ENCODE peak calls at places on chromosomes 1 and 21, in seven cellular contexts. M is activated CD4-positive, CD25-positive, alpha-beta regulatory T cell; H is ACHN; O is NCI-H524; N is hepatocyte; C is GM18507; I is activated naive CD4-positive, alpha-beta T cell treated with anti-CD3 and anti-CD28 coated beads, Interleukin-2, amount 50 U/mL, for 16 hours. E is an unnamed sample.
A peak's percentile ranks its signal among the peaks of the same experiment; 100 is the strongest.

GRCh38 chr1:100474838-100475237 is 63.1 kb upstream of the GPR88 start:
- DNase-seq in M (no peak), H (no peak), O (no peak), N (no peak), C (no peak), I (no peak), E (no peak)

GRCh38 chr21:35593000-35593502 is 467.3 kb downstream of the SETD4 start:
- DNase-seq in M (no peak), H (no peak), O (no peak), N (no peak), C (no peak), I (no peak), E (no peak)

GRCh38 chr1:194975913-194976312 is 1632.3 kb downstream of the KCNT2 start:
- DNase-seq in M (no peak), H (peak; percentile 5), O (no peak), N (no peak), C (no peak), I (no peak), E (no peak)

GRCh38 chr1:224626042-224626441 is 9.9 kb downstream of the CNIH3 start:
- DNase-seq in M (no peak), H (no peak), O (no peak), N (no peak), C (no peak), I (no peak), E (no peak)

GRCh38 chr1:200131551-200132125 is 104.1 kb downstream of the NR5A2 start:
- DNase-seq in M (no peak), H (no peak), O (no peak), N (peak; percentile 58), C (no peak), I (no peak), E (no peak)

GRCh38 chr21:44925027-44925755 is 4.5 kb upstream of the ITGB2 start:
- DNase-seq in M (no peak), H (no peak), O (no peak), N (no peak), C (no peak), I (peak; percentile 21), E (no peak)

GRCh38 chr1:177286396-177286795 is 115.6 kb downstream of the BRINP2 start:
- DNase-seq in M (no peak), H (no peak), O (no peak), N (no peak), C (no peak), I (no peak), E (no peak)

GRCh38 chr1:203553501-203553900 is 59.5 kb downstream of the OPTC start:
- DNase-seq in M (no peak), H (no peak), O (no peak), N (no peak), C (no peak), I (no peak), E (no peak)

GRCh38 chr1:57281324-57281723 is 142.5 kb downstream of the DAB1 start:
- DNase-seq in M (no peak), H (no peak), O (no peak), N (peak; percentile 44), C (no peak), I (no peak), E (no peak)

GRCh38 chr1:214285622-214286440 is 4.9 kb downstream of the SMYD2 start:
- DNase-seq in M (no peak), H (no peak), O (no peak), N (no peak), C (no peak), I (no peak), E (no peak)

GRCh38 chr1:18953656-18954259 is 2.7 kb downstream of the IFFO2 start:
- DNase-seq in M (no peak), H (no peak), O (no peak), N (no peak), C (no peak), I (no peak), E (no peak)

GRCh38 chr1:112727716-112728115 is 12.6 kb upstream of the PPM1J start:
- DNase-seq in M (no peak), H (no peak), O (no peak), N (no peak), C (no peak), I (no peak), E (no peak)

GRCh38 chr1:209723761-209724693 is 19.4 kb downstream of the HSD11B1 start:
- DNase-seq in M (no peak), H (no peak), O (no peak), N (no peak), C (no peak), I (peak; percentile 50), E (no peak)

GRCh38 chr1:70458120-70458519 is 47.1 kb downstream of the CTH start:
- DNase-seq in M (no peak), H (no peak), O (no peak), N (no peak), C (no peak), I (no peak), E (no peak)

GRCh38 chr1:116711061-116711582 is 43.1 kb upstream of the CD2 start:
- DNase-seq in M (no peak), H (no peak), O (peak; percentile 24), N (no peak), C (no peak), I (peak; percentile 23), E (no peak)

GRCh38 chr1:23167353-23168078 is 1.1 kb downstream of the LUZP1 start:
- DNase-seq in M (no peak), H (peak; percentile 74), O (peak; percentile 54), N (peak; percentile 73), C (no peak), I (peak; percentile 41), E (no peak)

GRCh38 chr1:210132582-210132981 is 100.0 kb upstream of the SERTAD4 start:
- DNase-seq in M (no peak), H (peak; percentile 51), O (no peak), N (peak; percentile 59), C (no peak), I (no peak), E (no peak)

GRCh38 chr1:156903328-156904091 is 10.0 kb downstream of the PEAR1 start:
- DNase-seq in M (no peak), H (no peak), O (no peak), N (no peak), C (no peak), I (no peak), E (no peak)

GRCh38 chr1:48572632-48573258 is 100.7 kb upstream of the SPATA6 start:
- DNase-seq in M (no peak), H (peak; percentile 47), O (peak; percentile 86), N (peak; percentile 85), C (peak; percentile 17), I (no peak), E (no peak)

GRCh38 chr1:183570451-183570850 is 19.8 kb downstream of the NCF2 start:
- DNase-seq in M (no peak), H (no peak), O (no peak), N (no peak), C (no peak), I (no peak), E (no peak)

GRCh38 chr1:242651817-242652216 is 127.3 kb upstream of the PLD5 start:
- DNase-seq in M (no peak), H (peak; percentile 47), O (peak; percentile 14), N (peak; percentile 23), C (no peak), I (no peak), E (no peak)

GRCh38 chr1:107782192-107782845 is 182.7 kb downstream of the VAV3 start:
- DNase-seq in M (peak; percentile 11), H (peak; percentile 45), O (peak; percentile 39), N (peak; percentile 80), C (no peak), I (peak; percentile 18), E (peak; percentile 10)

GRCh38 chr1:217253985-217254384 is 376.9 kb downstream of the GPATCH2 start:
- DNase-seq in M (no peak), H (no peak), O (no peak), N (no peak), C (no peak), I (no peak), E (no peak)

GRCh38 chr1:8598783-8599182 is 218.7 kb downstream of the RERE start:
- DNase-seq in M (no peak), H (no peak), O (peak; percentile 20), N (peak; percentile 18), C (no peak), I (no peak), E (no peak)

GRCh38 chr1:201153474-201154388 is 543 bp downstream of the TMEM9 start:
- DNase-seq in M (peak; percentile 63), H (no peak), O (no peak), N (no peak), C (peak; percentile 65), I (no peak), E (no peak)

GRCh38 chr1:205610036-205610435 is 21.8 kb downstream of the ELK4 start:
- DNase-seq in M (no peak), H (peak; percentile 62), O (no peak), N (no peak), C (no peak), I (no peak), E (no peak)

GRCh38 chr1:203152158-203153034 is 23.2 kb downstream of the MYBPH start:
- DNase-seq in M (no peak), H (peak; percentile 99), O (peak; percentile 16), N (peak; percentile 46), C (no peak), I (no peak), E (peak; percentile 86)

GRCh38 chr1:197911857-197912696 is 5.1 kb upstream of the LHX9 start:
- DNase-seq in M (no peak), H (peak; percentile 29), O (peak; percentile 14), N (no peak), C (no peak), I (no peak), E (no peak)

GRCh38 chr1:41673806-41674205 is 189.3 kb upstream of the EDN2 start:
- DNase-seq in M (no peak), H (no peak), O (peak; percentile 52), N (no peak), C (no peak), I (peak; percentile 42), E (no peak)

GRCh38 chr21:37829447-37829846 is 86.8 kb downstream of the KCNJ6 start:
- DNase-seq in M (no peak), H (peak; percentile 58), O (peak; percentile 83), N (peak; percentile 58), C (no peak), I (no peak), E (peak; percentile 54)

GRCh38 chr1:75211648-75212047 is 77.5 kb downstream of the LHX8 start:
- DNase-seq in M (no peak), H (no peak), O (no peak), N (no peak), C (no peak), I (no peak), E (no peak)

GRCh38 chr21:28636988-28637691 is 355.5 kb downstream of the LTN1 start:
- DNase-seq in M (no peak), H (no peak), O (no peak), N (no peak), C (no peak), I (no peak), E (no peak)

GRCh38 chr1:32241011-32241763 is 5.8 kb upstream of the FAM167B start:
- DNase-seq in M (no peak), H (peak; percentile 42), O (peak; percentile 85), N (peak; percentile 77), C (no peak), I (peak; percentile 44), E (no peak)

E was measured in epithelial cell of proximal tubule.